ENCODE peak calls at places on chromosomes 2 and 18, in eight cellular contexts. One of them, this sample, is unnamed.

GRCh38 chr2:206520450-206520849 is 77.1 kb downstream of the ADAM23 start:
- DNase-seq in astrocyte: no peak
- DNase-seq in stimulated activated CD8-positive, alpha-beta memory T cell treated with anti-CD3 and anti-CD28 coated beads, Interleukin-4, amount 100 ng/mL, for 48 hours: no peak
- DNase-seq in fibroblast of the conjunctiva: no peak
- DNase-seq in AG08395: no peak
- DNase-seq in cerebellar cortex: peak
- DNase-seq in stimulated activated CD4-positive, alpha-beta T cell treated with anti-CD3 and anti-CD28 coated beads, Interleukin-1b, Interleukin-23, amount 100 ng/mL, for 1 hour: no peak
- DNase-seq in HT1080: no peak
- DNase-seq in this sample: no peak

GRCh38 chr18:25245299-25245698 is 106.7 kb downstream of the ZNF521 start:
- DNase-seq in astrocyte: no peak
- DNase-seq in stimulated activated CD8-positive, alpha-beta memory T cell treated with anti-CD3 and anti-CD28 coated beads, Interleukin-4, amount 100 ng/mL, for 48 hours: no peak
- DNase-seq in fibroblast of the conjunctiva: no peak
- DNase-seq in AG08395: no peak
- DNase-seq in cerebellar cortex: no peak
- DNase-seq in stimulated activated CD4-positive, alpha-beta T cell treated with anti-CD3 and anti-CD28 coated beads, Interleukin-1b, Interleukin-23, amount 100 ng/mL, for 1 hour: no peak
- DNase-seq in HT1080: no peak
- DNase-seq in this sample: no peak

GRCh38 chr18:2948038-2948437 is 64.9 kb downstream of the LPIN2 start:
- DNase-seq in astrocyte: peak
- DNase-seq in stimulated activated CD8-positive, alpha-beta memory T cell treated with anti-CD3 and anti-CD28 coated beads, Interleukin-4, amount 100 ng/mL, for 48 hours: no peak
- DNase-seq in fibroblast of the conjunctiva: peak
- DNase-seq in AG08395: peak
- DNase-seq in cerebellar cortex: peak
- DNase-seq in stimulated activated CD4-positive, alpha-beta T cell treated with anti-CD3 and anti-CD28 coated beads, Interleukin-1b, Interleukin-23, amount 100 ng/mL, for 1 hour: no peak
- DNase-seq in HT1080: peak
- DNase-seq in this sample: no peak

GRCh38 chr2:157853820-157854219 is 22.3 kb downstream of the ACVR1 start:
- DNase-seq in astrocyte: no peak
- DNase-seq in stimulated activated CD8-positive, alpha-beta memory T cell treated with anti-CD3 and anti-CD28 coated beads, Interleukin-4, amount 100 ng/mL, for 48 hours: no peak
- DNase-seq in fibroblast of the conjunctiva: no peak
- DNase-seq in AG08395: no peak
- DNase-seq in cerebellar cortex: no peak
- DNase-seq in stimulated activated CD4-positive, alpha-beta T cell treated with anti-CD3 and anti-CD28 coated beads, Interleukin-1b, Interleukin-23, amount 100 ng/mL, for 1 hour: no peak
- DNase-seq in HT1080: no peak
- DNase-seq in this sample: no peak

GRCh38 chr2:45406626-45407025 is 204.4 kb downstream of the SRBD1 start:
- DNase-seq in astrocyte: no peak
- DNase-seq in stimulated activated CD8-positive, alpha-beta memory T cell treated with anti-CD3 and anti-CD28 coated beads, Interleukin-4, amount 100 ng/mL, for 48 hours: no peak
- DNase-seq in fibroblast of the conjunctiva: no peak
- DNase-seq in AG08395: no peak
- DNase-seq in cerebellar cortex: no peak
- DNase-seq in stimulated activated CD4-positive, alpha-beta T cell treated with anti-CD3 and anti-CD28 coated beads, Interleukin-1b, Interleukin-23, amount 100 ng/mL, for 1 hour: no peak
- DNase-seq in HT1080: peak
- DNase-seq in this sample: no peak

GRCh38 chr18:49008716-49009115 is 58.0 kb upstream of the SMAD7 start:
- DNase-seq in astrocyte: no peak
- DNase-seq in stimulated activated CD8-positive, alpha-beta memory T cell treated with anti-CD3 and anti-CD28 coated beads, Interleukin-4, amount 100 ng/mL, for 48 hours: no peak
- DNase-seq in fibroblast of the conjunctiva: no peak
- DNase-seq in AG08395: no peak
- DNase-seq in cerebellar cortex: no peak
- DNase-seq in stimulated activated CD4-positive, alpha-beta T cell treated with anti-CD3 and anti-CD28 coated beads, Interleukin-1b, Interleukin-23, amount 100 ng/mL, for 1 hour: no peak
- DNase-seq in HT1080: no peak
- DNase-seq in this sample: peak

GRCh38 chr2:50951416-50951815 is 80.5 kb downstream of the NRXN1 start:
- DNase-seq in astrocyte: peak
- DNase-seq in stimulated activated CD8-positive, alpha-beta memory T cell treated with anti-CD3 and anti-CD28 coated beads, Interleukin-4, amount 100 ng/mL, for 48 hours: no peak
- DNase-seq in fibroblast of the conjunctiva: no peak
- DNase-seq in AG08395: no peak
- DNase-seq in cerebellar cortex: no peak
- DNase-seq in stimulated activated CD4-positive, alpha-beta T cell treated with anti-CD3 and anti-CD28 coated beads, Interleukin-1b, Interleukin-23, amount 100 ng/mL, for 1 hour: no peak
- DNase-seq in HT1080: peak
- DNase-seq in this sample: no peak

GRCh38 chr2:237296756-237297155 is 117.2 kb downstream of the COL6A3 start:
- DNase-seq in astrocyte: peak
- DNase-seq in stimulated activated CD8-positive, alpha-beta memory T cell treated with anti-CD3 and anti-CD28 coated beads, Interleukin-4, amount 100 ng/mL, for 48 hours: no peak
- DNase-seq in fibroblast of the conjunctiva: no peak
- DNase-seq in AG08395: no peak
- DNase-seq in cerebellar cortex: no peak
- DNase-seq in stimulated activated CD4-positive, alpha-beta T cell treated with anti-CD3 and anti-CD28 coated beads, Interleukin-1b, Interleukin-23, amount 100 ng/mL, for 1 hour: no peak
- DNase-seq in HT1080: no peak
- DNase-seq in this sample: no peak

GRCh38 chr2:2573658-2574293 is 242.7 kb upstream of the MYT1L start:
- DNase-seq in astrocyte: peak
- DNase-seq in stimulated activated CD8-positive, alpha-beta memory T cell treated with anti-CD3 and anti-CD28 coated beads, Interleukin-4, amount 100 ng/mL, for 48 hours: no peak
- DNase-seq in fibroblast of the conjunctiva: no peak
- DNase-seq in AG08395: no peak
- DNase-seq in cerebellar cortex: no peak
- DNase-seq in stimulated activated CD4-positive, alpha-beta T cell treated with anti-CD3 and anti-CD28 coated beads, Interleukin-1b, Interleukin-23, amount 100 ng/mL, for 1 hour: no peak
- DNase-seq in HT1080: peak
- DNase-seq in this sample: no peak

GRCh38 chr2:174522553-174522952 is 35.7 kb upstream of the GPR155 start:
- DNase-seq in astrocyte: no peak
- DNase-seq in stimulated activated CD8-positive, alpha-beta memory T cell treated with anti-CD3 and anti-CD28 coated beads, Interleukin-4, amount 100 ng/mL, for 48 hours: no peak
- DNase-seq in fibroblast of the conjunctiva: no peak
- DNase-seq in AG08395: peak
- DNase-seq in cerebellar cortex: peak
- DNase-seq in stimulated activated CD4-positive, alpha-beta T cell treated with anti-CD3 and anti-CD28 coated beads, Interleukin-1b, Interleukin-23, amount 100 ng/mL, for 1 hour: no peak
- DNase-seq in HT1080: peak
- DNase-seq in this sample: no peak

GRCh38 chr2:12052771-12053170 is 306.3 kb downstream of the LPIN1 start:
- DNase-seq in astrocyte: no peak
- DNase-seq in stimulated activated CD8-positive, alpha-beta memory T cell treated with anti-CD3 and anti-CD28 coated beads, Interleukin-4, amount 100 ng/mL, for 48 hours: no peak
- DNase-seq in fibroblast of the conjunctiva: no peak
- DNase-seq in AG08395: no peak
- DNase-seq in cerebellar cortex: no peak
- DNase-seq in stimulated activated CD4-positive, alpha-beta T cell treated with anti-CD3 and anti-CD28 coated beads, Interleukin-1b, Interleukin-23, amount 100 ng/mL, for 1 hour: no peak
- DNase-seq in HT1080: no peak
- DNase-seq in this sample: no peak

GRCh38 chr2:63790913-63791312 is 50.8 kb upstream of the UGP2 start:
- DNase-seq in astrocyte: peak
- DNase-seq in stimulated activated CD8-positive, alpha-beta memory T cell treated with anti-CD3 and anti-CD28 coated beads, Interleukin-4, amount 100 ng/mL, for 48 hours: no peak
- DNase-seq in fibroblast of the conjunctiva: peak
- DNase-seq in AG08395: peak
- DNase-seq in cerebellar cortex: no peak
- DNase-seq in stimulated activated CD4-positive, alpha-beta T cell treated with anti-CD3 and anti-CD28 coated beads, Interleukin-1b, Interleukin-23, amount 100 ng/mL, for 1 hour: no peak
- DNase-seq in HT1080: peak
- DNase-seq in this sample: no peak

GRCh38 chr2:210626849-210627248 is 70.5 kb downstream of the CPS1 start:
- DNase-seq in astrocyte: peak
- DNase-seq in stimulated activated CD8-positive, alpha-beta memory T cell treated with anti-CD3 and anti-CD28 coated beads, Interleukin-4, amount 100 ng/mL, for 48 hours: no peak
- DNase-seq in fibroblast of the conjunctiva: no peak
- DNase-seq in AG08395: peak
- DNase-seq in cerebellar cortex: no peak
- DNase-seq in stimulated activated CD4-positive, alpha-beta T cell treated with anti-CD3 and anti-CD28 coated beads, Interleukin-1b, Interleukin-23, amount 100 ng/mL, for 1 hour: no peak
- DNase-seq in HT1080: peak
- DNase-seq in this sample: no peak

GRCh38 chr2:162938387-162938786 is 99.8 kb upstream of the KCNH7 start:
- DNase-seq in astrocyte: no peak
- DNase-seq in stimulated activated CD8-positive, alpha-beta memory T cell treated with anti-CD3 and anti-CD28 coated beads, Interleukin-4, amount 100 ng/mL, for 48 hours: no peak
- DNase-seq in fibroblast of the conjunctiva: no peak
- DNase-seq in AG08395: no peak
- DNase-seq in cerebellar cortex: no peak
- DNase-seq in stimulated activated CD4-positive, alpha-beta T cell treated with anti-CD3 and anti-CD28 coated beads, Interleukin-1b, Interleukin-23, amount 100 ng/mL, for 1 hour: no peak
- DNase-seq in HT1080: no peak
- DNase-seq in this sample: no peak

GRCh38 chr2:96103906-96104861 is 12.2 kb downstream of the ADRA2B start:
- DNase-seq in astrocyte: no peak
- DNase-seq in stimulated activated CD8-positive, alpha-beta memory T cell treated with anti-CD3 and anti-CD28 coated beads, Interleukin-4, amount 100 ng/mL, for 48 hours: peak
- DNase-seq in fibroblast of the conjunctiva: no peak
- DNase-seq in AG08395: no peak
- DNase-seq in cerebellar cortex: no peak
- DNase-seq in stimulated activated CD4-positive, alpha-beta T cell treated with anti-CD3 and anti-CD28 coated beads, Interleukin-1b, Interleukin-23, amount 100 ng/mL, for 1 hour: no peak
- DNase-seq in HT1080: no peak
- DNase-seq in this sample: peak

GRCh38 chr2:218986148-218986761 is 1.3 kb upstream of the FEV start:
- DNase-seq in astrocyte: no peak
- DNase-seq in stimulated activated CD8-positive, alpha-beta memory T cell treated with anti-CD3 and anti-CD28 coated beads, Interleukin-4, amount 100 ng/mL, for 48 hours: no peak
- DNase-seq in fibroblast of the conjunctiva: no peak
- DNase-seq in AG08395: no peak
- DNase-seq in cerebellar cortex: no peak
- DNase-seq in stimulated activated CD4-positive, alpha-beta T cell treated with anti-CD3 and anti-CD28 coated beads, Interleukin-1b, Interleukin-23, amount 100 ng/mL, for 1 hour: no peak
- DNase-seq in HT1080: no peak
- DNase-seq in this sample: peak

GRCh38 chr2:206217162-206217561 is 57.3 kb upstream of the ZDBF2 start:
- DNase-seq in astrocyte: no peak
- DNase-seq in stimulated activated CD8-positive, alpha-beta memory T cell treated with anti-CD3 and anti-CD28 coated beads, Interleukin-4, amount 100 ng/mL, for 48 hours: no peak
- DNase-seq in fibroblast of the conjunctiva: no peak
- DNase-seq in AG08395: no peak
- DNase-seq in cerebellar cortex: no peak
- DNase-seq in stimulated activated CD4-positive, alpha-beta T cell treated with anti-CD3 and anti-CD28 coated beads, Interleukin-1b, Interleukin-23, amount 100 ng/mL, for 1 hour: no peak
- DNase-seq in HT1080: no peak
- DNase-seq in this sample: no peak

GRCh38 chr18:79975985-79976680 is 11.7 kb downstream of the HSBP1L1 start:
- DNase-seq in astrocyte: no peak
- DNase-seq in stimulated activated CD8-positive, alpha-beta memory T cell treated with anti-CD3 and anti-CD28 coated beads, Interleukin-4, amount 100 ng/mL, for 48 hours: no peak
- DNase-seq in fibroblast of the conjunctiva: no peak
- DNase-seq in AG08395: no peak
- DNase-seq in cerebellar cortex: no peak
- DNase-seq in stimulated activated CD4-positive, alpha-beta T cell treated with anti-CD3 and anti-CD28 coated beads, Interleukin-1b, Interleukin-23, amount 100 ng/mL, for 1 hour: no peak
- DNase-seq in HT1080: no peak
- DNase-seq in this sample: no peak

GRCh38 chr18:48896875-48897511 is 53.8 kb downstream of the SMAD7 start:
- DNase-seq in astrocyte: no peak
- DNase-seq in stimulated activated CD8-positive, alpha-beta memory T cell treated with anti-CD3 and anti-CD28 coated beads, Interleukin-4, amount 100 ng/mL, for 48 hours: peak
- DNase-seq in fibroblast of the conjunctiva: no peak
- DNase-seq in AG08395: no peak
- DNase-seq in cerebellar cortex: peak
- DNase-seq in stimulated activated CD4-positive, alpha-beta T cell treated with anti-CD3 and anti-CD28 coated beads, Interleukin-1b, Interleukin-23, amount 100 ng/mL, for 1 hour: no peak
- DNase-seq in HT1080: peak
- DNase-seq in this sample: peak

GRCh38 chr18:3319894-3320438 is 58.0 kb downstream of the MYL12B start:
- DNase-seq in astrocyte: no peak
- DNase-seq in stimulated activated CD8-positive, alpha-beta memory T cell treated with anti-CD3 and anti-CD28 coated beads, Interleukin-4, amount 100 ng/mL, for 48 hours: no peak
- DNase-seq in fibroblast of the conjunctiva: no peak
- DNase-seq in AG08395: no peak
- DNase-seq in cerebellar cortex: no peak
- DNase-seq in stimulated activated CD4-positive, alpha-beta T cell treated with anti-CD3 and anti-CD28 coated beads, Interleukin-1b, Interleukin-23, amount 100 ng/mL, for 1 hour: no peak
- DNase-seq in HT1080: no peak
- DNase-seq in this sample: no peak

GRCh38 chr2:104545055-104545454 is 308.9 kb upstream of the POU3F3 start:
- DNase-seq in astrocyte: no peak
- DNase-seq in stimulated activated CD8-positive, alpha-beta memory T cell treated with anti-CD3 and anti-CD28 coated beads, Interleukin-4, amount 100 ng/mL, for 48 hours: no peak
- DNase-seq in fibroblast of the conjunctiva: no peak
- DNase-seq in AG08395: no peak
- DNase-seq in cerebellar cortex: no peak
- DNase-seq in stimulated activated CD4-positive, alpha-beta T cell treated with anti-CD3 and anti-CD28 coated beads, Interleukin-1b, Interleukin-23, amount 100 ng/mL, for 1 hour: no peak
- DNase-seq in HT1080: no peak
- DNase-seq in this sample: no peak

GRCh38 chr2:177731384-177731783 is 338.8 kb downstream of the AGPS start:
- DNase-seq in astrocyte: no peak
- DNase-seq in stimulated activated CD8-positive, alpha-beta memory T cell treated with anti-CD3 and anti-CD28 coated beads, Interleukin-4, amount 100 ng/mL, for 48 hours: no peak
- DNase-seq in fibroblast of the conjunctiva: no peak
- DNase-seq in AG08395: no peak
- DNase-seq in cerebellar cortex: no peak
- DNase-seq in stimulated activated CD4-positive, alpha-beta T cell treated with anti-CD3 and anti-CD28 coated beads, Interleukin-1b, Interleukin-23, amount 100 ng/mL, for 1 hour: no peak
- DNase-seq in HT1080: no peak
- DNase-seq in this sample: no peak

GRCh38 chr2:133097666-133098065 is 427.7 kb upstream of the LYPD1 start:
- DNase-seq in astrocyte: peak
- DNase-seq in stimulated activated CD8-positive, alpha-beta memory T cell treated with anti-CD3 and anti-CD28 coated beads, Interleukin-4, amount 100 ng/mL, for 48 hours: no peak
- DNase-seq in fibroblast of the conjunctiva: no peak
- DNase-seq in AG08395: peak
- DNase-seq in cerebellar cortex: no peak
- DNase-seq in stimulated activated CD4-positive, alpha-beta T cell treated with anti-CD3 and anti-CD28 coated beads, Interleukin-1b, Interleukin-23, amount 100 ng/mL, for 1 hour: no peak
- DNase-seq in HT1080: peak
- DNase-seq in this sample: no peak

GRCh38 chr2:174939046-174939445 is 66.1 kb downstream of the CHN1 start:
- DNase-seq in astrocyte: peak
- DNase-seq in stimulated activated CD8-positive, alpha-beta memory T cell treated with anti-CD3 and anti-CD28 coated beads, Interleukin-4, amount 100 ng/mL, for 48 hours: no peak
- DNase-seq in fibroblast of the conjunctiva: no peak
- DNase-seq in AG08395: peak
- DNase-seq in cerebellar cortex: no peak
- DNase-seq in stimulated activated CD4-positive, alpha-beta T cell treated with anti-CD3 and anti-CD28 coated beads, Interleukin-1b, Interleukin-23, amount 100 ng/mL, for 1 hour: no peak
- DNase-seq in HT1080: peak
- DNase-seq in this sample: no peak

GRCh38 chr2:206011795-206012194 is 74.2 kb downstream of the INO80D start:
- DNase-seq in astrocyte: no peak
- DNase-seq in stimulated activated CD8-positive, alpha-beta memory T cell treated with anti-CD3 and anti-CD28 coated beads, Interleukin-4, amount 100 ng/mL, for 48 hours: no peak
- DNase-seq in fibroblast of the conjunctiva: no peak
- DNase-seq in AG08395: no peak
- DNase-seq in cerebellar cortex: no peak
- DNase-seq in stimulated activated CD4-positive, alpha-beta T cell treated with anti-CD3 and anti-CD28 coated beads, Interleukin-1b, Interleukin-23, amount 100 ng/mL, for 1 hour: no peak
- DNase-seq in HT1080: peak
- DNase-seq in this sample: no peak

GRCh38 chr2:216548901-216549321 is 50.3 kb downstream of the RPL37A start:
- DNase-seq in astrocyte: no peak
- DNase-seq in stimulated activated CD8-positive, alpha-beta memory T cell treated with anti-CD3 and anti-CD28 coated beads, Interleukin-4, amount 100 ng/mL, for 48 hours: no peak
- DNase-seq in fibroblast of the conjunctiva: peak
- DNase-seq in AG08395: peak
- DNase-seq in cerebellar cortex: no peak
- DNase-seq in stimulated activated CD4-positive, alpha-beta T cell treated with anti-CD3 and anti-CD28 coated beads, Interleukin-1b, Interleukin-23, amount 100 ng/mL, for 1 hour: no peak
- DNase-seq in HT1080: no peak
- DNase-seq in this sample: no peak

GRCh38 chr2:199410130-199410529 is 47.6 kb downstream of the SATB2 start:
- DNase-seq in astrocyte: peak
- DNase-seq in stimulated activated CD8-positive, alpha-beta memory T cell treated with anti-CD3 and anti-CD28 coated beads, Interleukin-4, amount 100 ng/mL, for 48 hours: no peak
- DNase-seq in fibroblast of the conjunctiva: no peak
- DNase-seq in AG08395: peak
- DNase-seq in cerebellar cortex: no peak
- DNase-seq in stimulated activated CD4-positive, alpha-beta T cell treated with anti-CD3 and anti-CD28 coated beads, Interleukin-1b, Interleukin-23, amount 100 ng/mL, for 1 hour: no peak
- DNase-seq in HT1080: peak
- DNase-seq in this sample: no peak

GRCh38 chr18:67549946-67550345 is 33.4 kb upstream of the DSEL start:
- DNase-seq in astrocyte: no peak
- DNase-seq in stimulated activated CD8-positive, alpha-beta memory T cell treated with anti-CD3 and anti-CD28 coated beads, Interleukin-4, amount 100 ng/mL, for 48 hours: no peak
- DNase-seq in fibroblast of the conjunctiva: no peak
- DNase-seq in AG08395: no peak
- DNase-seq in cerebellar cortex: peak
- DNase-seq in stimulated activated CD4-positive, alpha-beta T cell treated with anti-CD3 and anti-CD28 coated beads, Interleukin-1b, Interleukin-23, amount 100 ng/mL, for 1 hour: no peak
- DNase-seq in HT1080: no peak
- DNase-seq in this sample: no peak

GRCh38 chr2:55153564-55154315 is 78.4 kb downstream of the CLHC1 start:
- DNase-seq in astrocyte: no peak
- DNase-seq in stimulated activated CD8-positive, alpha-beta memory T cell treated with anti-CD3 and anti-CD28 coated beads, Interleukin-4, amount 100 ng/mL, for 48 hours: no peak
- DNase-seq in fibroblast of the conjunctiva: no peak
- DNase-seq in AG08395: no peak
- DNase-seq in cerebellar cortex: no peak
- DNase-seq in stimulated activated CD4-positive, alpha-beta T cell treated with anti-CD3 and anti-CD28 coated beads, Interleukin-1b, Interleukin-23, amount 100 ng/mL, for 1 hour: no peak
- DNase-seq in HT1080: no peak
- DNase-seq in this sample: no peak

GRCh38 chr2:41881249-41881648 is 166.6 kb upstream of the PKDCC start:
- DNase-seq in astrocyte: no peak
- DNase-seq in stimulated activated CD8-positive, alpha-beta memory T cell treated with anti-CD3 and anti-CD28 coated beads, Interleukin-4, amount 100 ng/mL, for 48 hours: no peak
- DNase-seq in fibroblast of the conjunctiva: peak
- DNase-seq in AG08395: no peak
- DNase-seq in cerebellar cortex: no peak
- DNase-seq in stimulated activated CD4-positive, alpha-beta T cell treated with anti-CD3 and anti-CD28 coated beads, Interleukin-1b, Interleukin-23, amount 100 ng/mL, for 1 hour: no peak
- DNase-seq in HT1080: no peak
- DNase-seq in this sample: no peak

GRCh38 chr18:67862069-67862468 is 345.5 kb upstream of the DSEL start:
- DNase-seq in astrocyte: peak
- DNase-seq in stimulated activated CD8-positive, alpha-beta memory T cell treated with anti-CD3 and anti-CD28 coated beads, Interleukin-4, amount 100 ng/mL, for 48 hours: no peak
- DNase-seq in fibroblast of the conjunctiva: no peak
- DNase-seq in AG08395: peak
- DNase-seq in cerebellar cortex: no peak
- DNase-seq in stimulated activated CD4-positive, alpha-beta T cell treated with anti-CD3 and anti-CD28 coated beads, Interleukin-1b, Interleukin-23, amount 100 ng/mL, for 1 hour: no peak
- DNase-seq in HT1080: no peak
- DNase-seq in this sample: no peak

GRCh38 chr2:241036397-241036963 is 38.1 kb downstream of the SNED1 start:
- DNase-seq in astrocyte: no peak
- DNase-seq in stimulated activated CD8-positive, alpha-beta memory T cell treated with anti-CD3 and anti-CD28 coated beads, Interleukin-4, amount 100 ng/mL, for 48 hours: peak
- DNase-seq in fibroblast of the conjunctiva: no peak
- DNase-seq in AG08395: no peak
- DNase-seq in cerebellar cortex: no peak
- DNase-seq in stimulated activated CD4-positive, alpha-beta T cell treated with anti-CD3 and anti-CD28 coated beads, Interleukin-1b, Interleukin-23, amount 100 ng/mL, for 1 hour: no peak
- DNase-seq in HT1080: no peak
- DNase-seq in this sample: no peak

GRCh38 chr18:22734812-22735627 is 198.1 kb upstream of the RBBP8 start:
- DNase-seq in astrocyte: peak
- DNase-seq in stimulated activated CD8-positive, alpha-beta memory T cell treated with anti-CD3 and anti-CD28 coated beads, Interleukin-4, amount 100 ng/mL, for 48 hours: no peak
- DNase-seq in fibroblast of the conjunctiva: no peak
- DNase-seq in AG08395: no peak
- DNase-seq in cerebellar cortex: no peak
- DNase-seq in stimulated activated CD4-positive, alpha-beta T cell treated with anti-CD3 and anti-CD28 coated beads, Interleukin-1b, Interleukin-23, amount 100 ng/mL, for 1 hour: no peak
- DNase-seq in HT1080: no peak
- DNase-seq in this sample: no peak

GRCh38 chr18:66226782-66227181 is 377.1 kb downstream of the CDH19 start:
- DNase-seq in astrocyte: no peak
- DNase-seq in stimulated activated CD8-positive, alpha-beta memory T cell treated with anti-CD3 and anti-CD28 coated beads, Interleukin-4, amount 100 ng/mL, for 48 hours: no peak
- DNase-seq in fibroblast of the conjunctiva: no peak
- DNase-seq in AG08395: no peak
- DNase-seq in cerebellar cortex: no peak
- DNase-seq in stimulated activated CD4-positive, alpha-beta T cell treated with anti-CD3 and anti-CD28 coated beads, Interleukin-1b, Interleukin-23, amount 100 ng/mL, for 1 hour: no peak
- DNase-seq in HT1080: no peak
- DNase-seq in this sample: no peak

This sample was measured in chondrocyte.